ENCODE peak calls at places on chromosomes 6 and 20, in five cellular contexts. R is right atrium auricular region, A is hepatocyte, Y is choroid plexus epithelial cell, W is neural progenitor cell. P is an unnamed sample.

GRCh38 chr6:114362396-114362795 is 19.6 kb upstream of the HS3ST5 start:
- DNase-seq in Y (no peak), A (no peak), R (no peak), W (no peak), P (no peak)

GRCh38 chr6:138162947-138163569 is 1.3 kb downstream of the ARFGEF3 start:
- DNase-seq in A (no peak), R (no peak), Y (no peak), W (no peak), P (no peak)

GRCh38 chr6:41200296-41200900 is 551 bp downstream of the TREML2 start:
- DNase-seq in A (no peak), W (no peak), Y (peak), R (peak), P (no peak)

GRCh38 chr20:23608251-23608846 is 2.6 kb upstream of the CST9 start:
- DNase-seq in Y (no peak), R (no peak), A (no peak), W (no peak), P (peak)

GRCh38 chr6:14499804-14500203 is 382.2 kb downstream of the CD83 start:
- DNase-seq in Y (peak), R (no peak), W (peak), A (peak), P (no peak)

GRCh38 chr6:84785676-84786075 is 21.3 kb upstream of the TBX18 start:
- DNase-seq in W (no peak), Y (no peak), R (no peak), A (no peak), P (no peak)

GRCh38 chr6:43088654-43089056 is 12.5 kb downstream of the PTK7 start:
- DNase-seq in A (no peak), R (no peak), W (no peak), Y (peak), P (no peak)

GRCh38 chr6:47519279-47519678 is 41.7 kb downstream of the CD2AP start:
- DNase-seq in A (no peak), W (no peak), R (no peak), Y (no peak), P (peak)

GRCh38 chr20:54132612-54133433 is 41.0 kb downstream of the CYP24A1 start:
- DNase-seq in Y (peak), R (peak), W (peak), A (peak), P (no peak)

GRCh38 chr6:61809004-61809595 is 476.9 kb downstream of the KHDRBS2 start:
- DNase-seq in Y (peak), W (peak), R (no peak), A (peak), P (no peak)

GRCh38 chr6:75437451-75438185 is 56.0 kb downstream of the FILIP1 start:
- DNase-seq in A (no peak), Y (peak), W (no peak), R (no peak), P (no peak)

GRCh38 chr6:84763397-84764331 is 734 bp downstream of the TBX18 start:
- DNase-seq in R (peak), A (peak), W (peak), Y (peak), P (no peak)

GRCh38 chr6:90144396-90144795 is 152.2 kb downstream of the BACH2 start:
- DNase-seq in R (no peak), W (no peak), A (no peak), Y (no peak), P (no peak)

GRCh38 chr20:48459729-48460395 is 367.9 kb downstream of the PREX1 start:
- DNase-seq in A (no peak), R (no peak), Y (no peak), W (no peak), P (no peak)

GRCh38 chr20:18032977-18033892 is 24.5 kb downstream of the OVOL2 start:
- DNase-seq in Y (no peak), W (peak), A (peak), R (no peak), P (peak)

GRCh38 chr6:80508885-80509630 is 402.6 kb downstream of the BCKDHB start:
- DNase-seq in W (no peak), Y (peak), A (no peak), R (no peak), P (no peak)

GRCh38 chr6:4635666-4636065 is 140.5 kb upstream of the CDYL start:
- DNase-seq in W (no peak), R (no peak), Y (peak), A (no peak), P (no peak)

GRCh38 chr6:31737315-31738047 is 1.2 kb upstream of the CLIC1 start:
- DNase-seq in R (no peak), W (peak), A (peak), Y (peak), P (peak)

GRCh38 chr20:41183391-41183790 is 46.0 kb downstream of the PLCG1 start:
- DNase-seq in R (peak), A (peak), W (no peak), Y (no peak), P (no peak)

GRCh38 chr6:31659649-31660223 is 842 bp downstream of the C6orf47 start:
- DNase-seq in Y (peak), R (no peak), A (peak), W (peak), P (no peak)

GRCh38 chr6:42367353-42368011 is 84.2 kb downstream of the TRERF1 start:
- DNase-seq in R (no peak), Y (peak), A (no peak), W (no peak), P (no peak)

GRCh38 chr6:29696147-29697129 is 15.5 kb upstream of the ZFP57 start:
- DNase-seq in Y (peak), W (peak), R (no peak), A (peak), P (no peak)

GRCh38 chr20:39283464-39283863 is 321.3 kb downstream of the DHX35 start:
- DNase-seq in Y (no peak), W (no peak), A (no peak), R (no peak), P (no peak)

GRCh38 chr20:219290-220115 is 7.6 kb upstream of the DEFB129 start:
- DNase-seq in W (peak), R (no peak), A (peak), Y (peak), P (no peak)

GRCh38 chr20:31569163-31570020 is 35.7 kb upstream of the ID1 start:
- DNase-seq in Y (peak), W (peak), A (peak), R (no peak), P (peak)

GRCh38 chr6:158799051-158799792 is 19.9 kb downstream of the EZR start:
- DNase-seq in Y (peak), A (peak), R (no peak), W (no peak), P (peak)

GRCh38 chr6:24274441-24275083 is 83.3 kb downstream of the DCDC2 start:
- DNase-seq in W (peak), Y (peak), A (peak), R (no peak), P (no peak)

GRCh38 chr6:84762941-84763396 is 1.4 kb downstream of the TBX18 start:
- DNase-seq in Y (no peak), W (peak), A (peak), R (no peak), P (no peak)

GRCh38 chr6:149235130-149235561 is 82.4 kb upstream of the TAB2 start:
- DNase-seq in W (no peak), R (no peak), Y (peak), A (peak), P (peak)

DNA sequence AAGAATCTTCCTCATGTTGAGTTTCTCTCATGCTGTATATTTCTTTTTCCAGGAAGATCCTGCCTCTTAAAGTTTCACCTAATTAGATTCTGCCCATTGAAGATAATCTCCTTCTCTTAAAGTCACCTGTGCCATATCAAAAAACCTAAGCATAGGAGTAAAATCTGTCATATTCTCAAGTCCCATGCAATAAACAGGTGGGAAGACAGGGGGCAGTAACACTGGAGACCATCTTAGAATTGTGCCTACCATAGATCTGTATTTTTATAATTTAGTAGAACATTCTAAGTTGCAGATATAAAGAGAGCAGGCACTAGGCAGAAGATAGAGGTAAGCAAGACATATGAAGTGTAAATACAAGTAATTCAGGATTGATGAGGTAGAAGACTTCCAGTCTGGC is 763.5 kb upstream of the MANEA start:
- DNase-seq in W (no peak), R (no peak), A (no peak), Y (no peak), P (no peak)
- TF ChIP-seq CTCF in W (peak), R (no peak), A (no peak), Y (no peak), P (no peak)

GRCh38 chr20:45452238-45452637 is 17.3 kb upstream of the WFDC2 start:
- DNase-seq in W (no peak), Y (no peak), R (no peak), A (no peak), P (no peak)

GRCh38 chr20:45452772-45453171 is 16.8 kb upstream of the WFDC2 start:
- DNase-seq in Y (no peak), W (no peak), A (no peak), R (no peak), P (no peak)

GRCh38 chr20:45459606-45460005 is 9.9 kb upstream of the WFDC2 start:
- DNase-seq in R (no peak), Y (peak), A (no peak), W (no peak), P (no peak)

GRCh38 chr20:45461225-45461624 is 8.3 kb upstream of the WFDC2 start:
- DNase-seq in A (no peak), Y (no peak), W (no peak), R (no peak), P (no peak)

GRCh38 chr20:45456632-45457031 is 12.9 kb upstream of the WFDC2 start:
- DNase-seq in A (peak), W (peak), R (no peak), Y (peak), P (peak)
- TF ChIP-seq CTCF in A (peak), W (peak), R (peak), Y (peak), P (peak)

GRCh38 chr20:63978319-63979220 is 872 bp downstream of the SAMD10 start:
- DNase-seq in Y (peak), A (peak), R (no peak), W (peak), P (peak)
- TF ChIP-seq CTCF in Y (no peak), A (no peak), R (no peak), W (no peak), P (no peak)

GRCh38 chr20:44981736-44982406 is 15.6 kb downstream of the STK4 start:
- DNase-seq in R (no peak), Y (no peak), W (no peak), A (no peak), P (no peak)
- TF ChIP-seq CTCF in R (no peak), Y (no peak), W (no peak), A (no peak), P (no peak)